ENCODE peak calls at places on chromosomes 16 and 17, in five cellular contexts. One of them, this sample, is unnamed. For H3K36me3, the result is how much of the 10 kb centered on the place peaks cover.

GRCh38 chr17:1197781-1198490 is 18.2 kb upstream of the ABR start:
- DNase-seq in sigmoid colon: peak
- DNase-seq in osteoblast: peak
- DNase-seq in CD4-positive, CD25-positive, alpha-beta regulatory T cell: no peak
- DNase-seq in mesendoderm: no peak
- DNase-seq in this sample: no peak

GRCh38 chr17:78432929-78433727 is 54.7 kb downstream of the PGS1 start:
- DNase-seq in sigmoid colon: no peak
- DNase-seq in mesendoderm: no peak
- DNase-seq in osteoblast: no peak
- DNase-seq in CD4-positive, CD25-positive, alpha-beta regulatory T cell: no peak
- DNase-seq in this sample: no peak

GRCh38 chr17:8470447-8471047 is 34.9 kb downstream of the NDEL1 start:
- DNase-seq in mesendoderm: no peak
- DNase-seq in sigmoid colon: peak
- DNase-seq in osteoblast: no peak
- DNase-seq in CD4-positive, CD25-positive, alpha-beta regulatory T cell: no peak
- DNase-seq in this sample: no peak

GRCh38 chr17:78595135-78595810 is 18.1 kb upstream of the DNAH17 start:
- DNase-seq in osteoblast: no peak
- DNase-seq in CD4-positive, CD25-positive, alpha-beta regulatory T cell: no peak
- DNase-seq in mesendoderm: peak
- DNase-seq in sigmoid colon: no peak
- DNase-seq in this sample: no peak

GRCh38 chr16:64051826-64052225 is 1070.0 kb downstream of the CDH11 start:
- DNase-seq in mesendoderm: peak
- DNase-seq in osteoblast: no peak
- DNase-seq in CD4-positive, CD25-positive, alpha-beta regulatory T cell: no peak
- DNase-seq in sigmoid colon: no peak
- DNase-seq in this sample: no peak

GRCh38 chr16:47574091-47575054 is 113.2 kb downstream of the PHKB start:
- DNase-seq in mesendoderm: peak
- DNase-seq in CD4-positive, CD25-positive, alpha-beta regulatory T cell: no peak
- DNase-seq in osteoblast: peak
- DNase-seq in sigmoid colon: no peak
- DNase-seq in this sample: no peak

GRCh38 chr17:66720567-66720966 is 114.3 kb upstream of the CACNG5 start:
- DNase-seq in mesendoderm: no peak
- DNase-seq in sigmoid colon: no peak
- DNase-seq in osteoblast: no peak
- DNase-seq in CD4-positive, CD25-positive, alpha-beta regulatory T cell: no peak
- DNase-seq in this sample: no peak

GRCh38 chr17:81684442-81684911 is 666 bp downstream of the HGS start:
- DNase-seq in CD4-positive, CD25-positive, alpha-beta regulatory T cell: no peak
- DNase-seq in sigmoid colon: no peak
- DNase-seq in osteoblast: peak
- DNase-seq in mesendoderm: peak
- DNase-seq in this sample: no peak

GRCh38 chr16:9091867-9092281 is 430 bp downstream of the HAPSTR1 start:
- DNase-seq in mesendoderm: peak
- DNase-seq in sigmoid colon: peak
- DNase-seq in CD4-positive, CD25-positive, alpha-beta regulatory T cell: peak
- DNase-seq in osteoblast: peak
- DNase-seq in this sample: peak

GRCh38 chr16:29819506-29819905 is 756 bp upstream of the MVP start:
- DNase-seq in mesendoderm: peak
- DNase-seq in osteoblast: peak
- DNase-seq in sigmoid colon: no peak
- DNase-seq in CD4-positive, CD25-positive, alpha-beta regulatory T cell: no peak
- DNase-seq in this sample: no peak

GRCh38 chr17:11467639-11468038 is 130.6 kb upstream of the DNAH9 start:
- DNase-seq in mesendoderm: no peak
- DNase-seq in CD4-positive, CD25-positive, alpha-beta regulatory T cell: no peak
- DNase-seq in osteoblast: no peak
- DNase-seq in sigmoid colon: no peak
- DNase-seq in this sample: no peak

GRCh38 chr16:15639061-15639568 is 3.8 kb downstream of the MARF1 start:
- DNase-seq in osteoblast: no peak
- DNase-seq in sigmoid colon: no peak
- DNase-seq in CD4-positive, CD25-positive, alpha-beta regulatory T cell: no peak
- DNase-seq in mesendoderm: no peak
- DNase-seq in this sample: no peak

GRCh38 chr17:9432867-9433495 is 142.6 kb downstream of the STX8 start:
- DNase-seq in osteoblast: peak
- DNase-seq in mesendoderm: no peak
- DNase-seq in CD4-positive, CD25-positive, alpha-beta regulatory T cell: no peak
- DNase-seq in sigmoid colon: no peak
- DNase-seq in this sample: no peak

GRCh38 chr17:7977039-7977438 is 25.4 kb upstream of the GUCY2D start:
- DNase-seq in CD4-positive, CD25-positive, alpha-beta regulatory T cell: no peak
- DNase-seq in osteoblast: no peak
- DNase-seq in sigmoid colon: peak
- DNase-seq in mesendoderm: no peak
- DNase-seq in this sample: no peak

GRCh38 chr17:37142294-37142944 is 193.7 kb downstream of the AATF start:
- DNase-seq in CD4-positive, CD25-positive, alpha-beta regulatory T cell: no peak
- DNase-seq in osteoblast: no peak
- DNase-seq in mesendoderm: no peak
- DNase-seq in sigmoid colon: no peak
- DNase-seq in this sample: no peak

GRCh38 chr16:50351952-50352351 is 16.8 kb downstream of the BRD7 start:
- DNase-seq in mesendoderm: no peak
- DNase-seq in osteoblast: no peak
- DNase-seq in CD4-positive, CD25-positive, alpha-beta regulatory T cell: no peak
- DNase-seq in sigmoid colon: no peak
- DNase-seq in this sample: no peak

GRCh38 chr16:80015566-80015965 is 415.0 kb upstream of the MAF start:
- DNase-seq in mesendoderm: no peak
- DNase-seq in osteoblast: no peak
- DNase-seq in CD4-positive, CD25-positive, alpha-beta regulatory T cell: no peak
- DNase-seq in sigmoid colon: no peak
- DNase-seq in this sample: no peak

GRCh38 chr17:80832266-80832676 is 159.4 kb upstream of the CHMP6 start:
- DNase-seq in osteoblast: peak
- DNase-seq in mesendoderm: peak
- DNase-seq in CD4-positive, CD25-positive, alpha-beta regulatory T cell: no peak
- DNase-seq in sigmoid colon: peak
- DNase-seq in this sample: peak

GRCh38 chr17:58764373-58764772 is 8.7 kb downstream of the PPM1E start:
- DNase-seq in mesendoderm: no peak
- DNase-seq in osteoblast: no peak
- DNase-seq in CD4-positive, CD25-positive, alpha-beta regulatory T cell: no peak
- DNase-seq in sigmoid colon: no peak
- DNase-seq in this sample: no peak

GRCh38 chr16:11262915-11263314 is 6.2 kb downstream of the TNP2 start:
- DNase-seq in osteoblast: peak
- DNase-seq in CD4-positive, CD25-positive, alpha-beta regulatory T cell: no peak
- DNase-seq in sigmoid colon: no peak
- DNase-seq in mesendoderm: no peak
- DNase-seq in this sample: no peak

GRCh38 chr16:51392651-51393187 is 241.6 kb upstream of the SALL1 start:
- DNase-seq in osteoblast: peak
- DNase-seq in sigmoid colon: no peak
- DNase-seq in CD4-positive, CD25-positive, alpha-beta regulatory T cell: no peak
- DNase-seq in mesendoderm: peak
- DNase-seq in this sample: no peak
- H3K4me3 ChIP-seq in osteoblast: no peak
- H3K4me3 ChIP-seq in sigmoid colon: no peak
- H3K4me3 ChIP-seq in CD4-positive, CD25-positive, alpha-beta regulatory T cell: no peak
- H3K4me3 ChIP-seq in mesendoderm: no peak
- H3K4me3 ChIP-seq in this sample: no peak

GRCh38 chr17:68662037-68662432 is 60.9 kb upstream of the FAM20A start:
- DNase-seq in mesendoderm: no peak
- DNase-seq in CD4-positive, CD25-positive, alpha-beta regulatory T cell: no peak
- DNase-seq in osteoblast: no peak
- DNase-seq in sigmoid colon: no peak
- DNase-seq in this sample: no peak
- H3K36me3 ChIP-seq in mesendoderm: under half
- H3K36me3 ChIP-seq in CD4-positive, CD25-positive, alpha-beta regulatory T cell: under half
- H3K36me3 ChIP-seq in osteoblast: under half
- H3K36me3 ChIP-seq in sigmoid colon: under half
- H3K36me3 ChIP-seq in this sample: under half

GRCh38 chr17:75345514-75346167 is 56.4 kb upstream of the SLC25A19 start:
- DNase-seq in mesendoderm: peak
- DNase-seq in osteoblast: no peak
- DNase-seq in CD4-positive, CD25-positive, alpha-beta regulatory T cell: peak
- DNase-seq in sigmoid colon: no peak
- DNase-seq in this sample: no peak
- H3K4me3 ChIP-seq in mesendoderm: no peak
- H3K4me3 ChIP-seq in osteoblast: no peak
- H3K4me3 ChIP-seq in CD4-positive, CD25-positive, alpha-beta regulatory T cell: peak
- H3K4me3 ChIP-seq in sigmoid colon: no peak
- H3K4me3 ChIP-seq in this sample: no peak

DNA sequence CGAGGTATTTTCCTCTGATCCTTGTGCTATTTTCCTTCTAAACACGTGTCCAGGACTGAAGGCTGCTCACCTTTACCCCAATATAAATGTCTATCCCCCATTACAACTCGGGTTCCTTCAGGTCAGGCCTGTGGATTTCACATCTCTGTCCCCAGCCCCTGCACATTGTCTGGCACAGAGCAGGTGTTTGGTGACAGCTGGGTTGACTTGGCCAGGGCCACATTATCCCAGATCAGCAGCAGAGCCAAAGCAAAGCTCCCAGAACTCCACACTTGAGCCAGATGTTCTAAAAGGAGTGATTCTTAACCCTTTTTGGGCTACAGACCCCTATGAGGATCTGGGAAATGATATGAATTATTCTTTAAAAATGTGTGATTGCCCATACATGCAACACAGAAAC is 18.0 kb upstream of the SPATA32 start:
- DNase-seq in sigmoid colon: no peak
- DNase-seq in CD4-positive, CD25-positive, alpha-beta regulatory T cell: no peak
- DNase-seq in osteoblast: peak
- DNase-seq in mesendoderm: no peak
- DNase-seq in this sample: peak
- H3K36me3 ChIP-seq in sigmoid colon: under half
- H3K36me3 ChIP-seq in CD4-positive, CD25-positive, alpha-beta regulatory T cell: under half
- H3K36me3 ChIP-seq in osteoblast: half or more
- H3K36me3 ChIP-seq in mesendoderm: under half
- H3K36me3 ChIP-seq in this sample: under half

GRCh38 chr17:59815965-59816364 is 76.8 kb downstream of the TUBD1 start:
- DNase-seq in sigmoid colon: no peak
- DNase-seq in CD4-positive, CD25-positive, alpha-beta regulatory T cell: no peak
- DNase-seq in osteoblast: no peak
- DNase-seq in mesendoderm: no peak
- DNase-seq in this sample: no peak
- H3K4me3 ChIP-seq in sigmoid colon: no peak
- H3K4me3 ChIP-seq in CD4-positive, CD25-positive, alpha-beta regulatory T cell: no peak
- H3K4me3 ChIP-seq in osteoblast: no peak
- H3K4me3 ChIP-seq in mesendoderm: no peak
- H3K4me3 ChIP-seq in this sample: no peak

GRCh38 chr16:89881368-89881730 is 8.0 kb downstream of the TCF25 start:
- DNase-seq in sigmoid colon: no peak
- DNase-seq in CD4-positive, CD25-positive, alpha-beta regulatory T cell: no peak
- DNase-seq in mesendoderm: no peak
- DNase-seq in osteoblast: no peak
- DNase-seq in this sample: no peak

GRCh38 chr16:89883346-89884040 is 10.1 kb downstream of the TCF25 start:
- DNase-seq in osteoblast: peak
- DNase-seq in sigmoid colon: no peak
- DNase-seq in mesendoderm: no peak
- DNase-seq in CD4-positive, CD25-positive, alpha-beta regulatory T cell: no peak
- DNase-seq in this sample: no peak

GRCh38 chr16:89884041-89884421 is 10.6 kb downstream of the TCF25 start:
- DNase-seq in sigmoid colon: no peak
- DNase-seq in osteoblast: peak
- DNase-seq in mesendoderm: no peak
- DNase-seq in CD4-positive, CD25-positive, alpha-beta regulatory T cell: no peak
- DNase-seq in this sample: no peak

DNA sequence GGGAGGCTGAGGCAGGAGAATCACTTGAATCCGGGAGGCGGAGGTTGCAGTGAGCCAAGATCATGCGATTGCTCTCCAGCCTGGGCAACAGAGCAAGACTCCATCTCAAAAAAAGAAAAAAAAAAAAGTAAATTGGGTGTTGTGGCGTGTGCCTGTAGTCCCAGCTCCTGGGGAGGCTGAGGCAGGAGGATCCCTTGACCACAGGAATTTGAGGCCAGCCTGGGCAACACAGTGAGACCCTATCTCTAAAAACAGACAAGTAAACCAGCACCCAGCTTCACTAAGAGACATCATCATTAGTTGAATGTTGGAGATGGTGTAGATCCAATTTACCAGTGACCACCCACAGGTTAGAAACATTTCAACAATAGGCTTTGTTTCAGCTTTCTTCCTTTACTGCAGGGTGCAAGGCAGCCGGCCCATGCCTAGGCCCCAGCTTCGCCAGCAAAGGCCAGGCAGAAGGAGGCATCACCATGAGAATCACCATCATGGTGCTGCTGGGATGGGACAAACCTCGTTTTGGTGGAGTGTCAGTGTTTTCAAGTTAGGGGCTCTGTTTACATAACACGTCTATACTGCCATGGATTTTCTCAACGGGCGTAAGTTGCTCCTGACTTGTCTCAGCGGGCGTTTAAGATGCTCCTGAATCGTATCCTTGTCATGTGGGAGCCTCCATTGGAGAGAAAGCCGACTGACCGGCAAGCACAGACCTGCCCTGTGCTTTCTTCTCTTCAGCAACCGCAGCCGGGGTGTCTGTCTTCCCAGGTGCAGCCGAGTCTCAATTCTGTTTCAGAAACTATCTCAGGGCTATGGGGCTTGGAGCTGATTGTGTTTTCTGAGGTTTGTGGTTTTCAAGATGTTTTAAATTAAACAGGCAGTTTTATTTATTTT is 7.3 kb downstream of the TCF25 start:
- DNase-seq in osteoblast: peak
- DNase-seq in sigmoid colon: no peak
- DNase-seq in CD4-positive, CD25-positive, alpha-beta regulatory T cell: no peak
- DNase-seq in mesendoderm: no peak
- DNase-seq in this sample: no peak
- H3K36me3 ChIP-seq in osteoblast: half or more
- H3K36me3 ChIP-seq in sigmoid colon: under half
- H3K36me3 ChIP-seq in CD4-positive, CD25-positive, alpha-beta regulatory T cell: half or more
- H3K36me3 ChIP-seq in mesendoderm: under half
- H3K36me3 ChIP-seq in this sample: under half

DNA sequence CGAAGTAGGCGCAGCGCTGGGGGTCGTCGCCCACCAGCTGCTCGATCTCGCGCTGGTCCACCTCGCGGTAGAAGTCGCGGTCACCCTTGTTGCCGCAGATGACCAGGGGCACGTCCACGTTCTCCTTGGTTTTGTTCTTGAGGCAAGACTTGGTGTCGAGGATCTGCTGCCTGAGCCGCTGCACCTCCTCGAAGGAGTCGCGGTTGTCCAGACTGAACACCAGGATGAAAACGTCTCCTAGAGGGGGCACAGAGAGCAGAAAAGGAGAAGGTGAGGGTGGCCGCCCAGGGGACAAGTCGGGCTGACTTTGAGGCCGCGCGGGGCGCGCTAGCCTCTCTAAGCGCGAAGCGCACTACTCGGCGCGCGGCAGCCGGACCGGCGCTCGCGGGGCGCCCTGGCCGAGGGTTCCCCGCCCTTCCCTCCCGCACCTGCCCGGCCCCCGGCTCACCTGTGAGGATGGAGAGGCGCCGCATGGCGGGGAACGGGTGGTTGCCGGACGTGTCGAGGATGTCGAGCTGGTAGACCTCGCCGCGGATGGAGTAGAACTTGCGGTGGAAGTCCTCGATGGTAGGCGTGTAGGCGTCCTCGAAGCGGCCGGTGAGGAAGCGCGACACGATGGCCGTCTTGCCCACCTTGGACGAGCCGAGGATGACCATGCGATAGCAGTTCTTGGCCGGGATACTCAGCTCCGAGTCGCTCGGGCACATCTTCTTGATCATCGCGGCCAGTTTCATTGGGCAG is 577 bp downstream of the RASD1 start:
- DNase-seq in sigmoid colon: peak
- DNase-seq in mesendoderm: peak
- DNase-seq in osteoblast: peak
- DNase-seq in CD4-positive, CD25-positive, alpha-beta regulatory T cell: peak
- DNase-seq in this sample: no peak
- H3K4me3 ChIP-seq in sigmoid colon: peak
- H3K4me3 ChIP-seq in mesendoderm: no peak
- H3K4me3 ChIP-seq in osteoblast: peak
- H3K4me3 ChIP-seq in CD4-positive, CD25-positive, alpha-beta regulatory T cell: no peak
- H3K4me3 ChIP-seq in this sample: peak